ENCODE peak calls at places on chromosomes 11 and 22, in eight cellular contexts. One of them, this sample, is unnamed.

GRCh38 chr11:100780470-100780869 is 93.4 kb downstream of the ARHGAP42 start:
- DNase-seq in aorta: no peak
- DNase-seq in pancreas: no peak
- DNase-seq in lower lobe of right lung: no peak
- DNase-seq in CD4-positive, alpha-beta memory T cell: no peak
- DNase-seq in brain microvascular endothelial cell: no peak
- DNase-seq in substantia nigra: no peak
- DNase-seq in heart left ventricle: no peak
- DNase-seq in this sample: no peak

GRCh38 chr11:66617148-66617814 is 851 bp downstream of the RBM14 start:
- DNase-seq in brain microvascular endothelial cell: peak; percentile 40
- DNase-seq in lower lobe of right lung: peak; percentile 92
- DNase-seq in CD4-positive, alpha-beta memory T cell: no peak
- DNase-seq in substantia nigra: no peak
- DNase-seq in pancreas: no peak
- DNase-seq in aorta: peak; percentile 93
- DNase-seq in heart left ventricle: peak; percentile 75
- DNase-seq in this sample: peak; percentile 93

GRCh38 chr11:134478176-134478575 is 66.1 kb upstream of the B3GAT1 start:
- DNase-seq in heart left ventricle: no peak
- DNase-seq in lower lobe of right lung: no peak
- DNase-seq in brain microvascular endothelial cell: no peak
- DNase-seq in substantia nigra: no peak
- DNase-seq in CD4-positive, alpha-beta memory T cell: no peak
- DNase-seq in aorta: no peak
- DNase-seq in pancreas: no peak
- DNase-seq in this sample: no peak

GRCh38 chr11:102111011-102111786 is 952 bp downstream of the YAP1 start:
- DNase-seq in brain microvascular endothelial cell: peak; percentile 80
- DNase-seq in CD4-positive, alpha-beta memory T cell: peak; percentile 24
- DNase-seq in aorta: peak; percentile 82
- DNase-seq in lower lobe of right lung: peak; percentile 85
- DNase-seq in substantia nigra: no peak
- DNase-seq in heart left ventricle: peak; percentile 75
- DNase-seq in pancreas: peak; percentile 69
- DNase-seq in this sample: peak; percentile 87

GRCh38 chr22:50218153-50218995 is 17.6 kb downstream of the SELENOO start:
- DNase-seq in CD4-positive, alpha-beta memory T cell: no peak
- DNase-seq in brain microvascular endothelial cell: no peak
- DNase-seq in lower lobe of right lung: peak; percentile 47
- DNase-seq in aorta: peak; percentile 47
- DNase-seq in pancreas: peak; percentile 38
- DNase-seq in heart left ventricle: no peak
- DNase-seq in substantia nigra: no peak
- DNase-seq in this sample: no peak

GRCh38 chr11:129331871-129332274 is 43.8 kb upstream of the BARX2 start:
- DNase-seq in pancreas: peak; percentile 91
- DNase-seq in heart left ventricle: peak; percentile 80
- DNase-seq in brain microvascular endothelial cell: peak; percentile 70
- DNase-seq in substantia nigra: peak; percentile 14
- DNase-seq in aorta: peak; percentile 83
- DNase-seq in lower lobe of right lung: peak; percentile 85
- DNase-seq in CD4-positive, alpha-beta memory T cell: peak; percentile 45
- DNase-seq in this sample: peak; percentile 90

GRCh38 chr11:14620027-14620511 is 23.5 kb upstream of the PDE3B start:
- DNase-seq in aorta: no peak
- DNase-seq in lower lobe of right lung: no peak
- DNase-seq in heart left ventricle: no peak
- DNase-seq in brain microvascular endothelial cell: no peak
- DNase-seq in CD4-positive, alpha-beta memory T cell: no peak
- DNase-seq in substantia nigra: no peak
- DNase-seq in pancreas: no peak
- DNase-seq in this sample: no peak

GRCh38 chr11:2580061-2580421 is 119.8 kb downstream of the KCNQ1OT1 start:
- DNase-seq in aorta: peak; percentile 24
- DNase-seq in brain microvascular endothelial cell: no peak
- DNase-seq in pancreas: no peak
- DNase-seq in CD4-positive, alpha-beta memory T cell: no peak
- DNase-seq in heart left ventricle: peak; percentile 30
- DNase-seq in lower lobe of right lung: peak; percentile 19
- DNase-seq in substantia nigra: no peak
- DNase-seq in this sample: peak; percentile 20

GRCh38 chr11:92765418-92765817 is 204.0 kb upstream of the MTNR1B start:
- DNase-seq in brain microvascular endothelial cell: no peak
- DNase-seq in substantia nigra: no peak
- DNase-seq in pancreas: no peak
- DNase-seq in heart left ventricle: no peak
- DNase-seq in aorta: no peak
- DNase-seq in CD4-positive, alpha-beta memory T cell: no peak
- DNase-seq in lower lobe of right lung: no peak
- DNase-seq in this sample: no peak

GRCh38 chr11:99015634-99016454 is 4.9 kb upstream of the CNTN5 start:
- DNase-seq in brain microvascular endothelial cell: peak; percentile 19
- DNase-seq in lower lobe of right lung: no peak
- DNase-seq in aorta: no peak
- DNase-seq in substantia nigra: no peak
- DNase-seq in heart left ventricle: no peak
- DNase-seq in CD4-positive, alpha-beta memory T cell: peak; percentile 28
- DNase-seq in pancreas: no peak
- DNase-seq in this sample: no peak

GRCh38 chr11:118342503-118343161 is at the start of gene CD3D:
- DNase-seq in CD4-positive, alpha-beta memory T cell: peak; percentile 71
- DNase-seq in substantia nigra: no peak
- DNase-seq in pancreas: no peak
- DNase-seq in brain microvascular endothelial cell: no peak
- DNase-seq in aorta: no peak
- DNase-seq in heart left ventricle: no peak
- DNase-seq in lower lobe of right lung: no peak
- DNase-seq in this sample: no peak

GRCh38 chr22:47218671-47219070 is 456.2 kb downstream of the TBC1D22A start:
- DNase-seq in aorta: no peak
- DNase-seq in brain microvascular endothelial cell: no peak
- DNase-seq in substantia nigra: no peak
- DNase-seq in heart left ventricle: no peak
- DNase-seq in CD4-positive, alpha-beta memory T cell: no peak
- DNase-seq in lower lobe of right lung: no peak
- DNase-seq in pancreas: no peak
- DNase-seq in this sample: peak; percentile 9

GRCh38 chr22:40289991-40290459 is 56.3 kb upstream of the ADSL start:
- DNase-seq in aorta: no peak
- DNase-seq in CD4-positive, alpha-beta memory T cell: peak; percentile 75
- DNase-seq in brain microvascular endothelial cell: peak; percentile 39
- DNase-seq in pancreas: no peak
- DNase-seq in lower lobe of right lung: peak; percentile 59
- DNase-seq in heart left ventricle: peak; percentile 48
- DNase-seq in substantia nigra: no peak
- DNase-seq in this sample: no peak

DNA sequence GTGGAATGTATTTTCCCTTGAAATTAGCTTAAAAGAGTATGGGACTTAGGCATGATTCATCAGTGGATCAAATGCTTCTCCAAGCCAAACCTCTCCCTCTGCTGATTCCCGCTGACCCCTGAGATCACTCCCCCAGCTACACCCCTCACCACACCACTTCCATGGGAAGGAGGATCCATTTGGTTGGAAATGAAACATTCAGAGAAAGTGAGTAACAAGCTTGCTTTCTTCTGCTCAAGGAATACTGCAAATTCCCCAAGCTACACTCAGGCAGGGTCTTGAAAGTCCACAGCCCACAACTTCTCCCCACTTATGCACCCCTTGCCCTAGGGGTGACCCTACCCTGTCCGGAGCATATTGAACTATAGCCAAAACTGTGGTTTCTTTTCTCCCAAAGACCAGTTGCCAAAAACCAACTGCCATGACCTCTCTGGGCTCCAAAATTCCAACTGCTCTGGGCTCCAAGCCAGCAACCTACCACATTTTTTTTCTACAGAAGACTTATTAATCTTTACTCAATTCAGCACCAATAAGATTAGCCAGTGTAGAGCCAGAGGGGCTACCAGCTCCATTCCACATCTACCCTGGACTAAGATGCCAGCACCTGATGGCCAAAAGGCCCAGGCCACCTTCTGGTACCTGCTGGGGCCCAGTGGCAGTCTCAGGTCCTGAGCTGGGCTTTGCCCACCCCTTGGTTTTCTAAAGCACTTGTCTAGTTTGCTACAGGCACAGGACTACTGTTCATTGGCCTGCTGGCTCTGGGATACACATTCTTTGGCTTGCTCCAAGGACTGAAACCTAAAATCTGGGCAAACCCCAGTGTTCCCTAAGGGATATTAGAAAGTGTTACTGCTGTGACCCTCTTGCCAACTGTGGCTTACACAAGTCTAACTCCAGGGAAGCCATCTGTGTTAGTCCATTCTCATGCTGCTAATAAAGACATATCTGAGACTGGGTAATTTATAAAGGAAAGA is 101.1 kb downstream of the MICAL3 start:
- DNase-seq in lower lobe of right lung: no peak
- DNase-seq in pancreas: peak; percentile 46
- DNase-seq in aorta: peak; percentile 64
- DNase-seq in substantia nigra: no peak
- DNase-seq in heart left ventricle: no peak
- DNase-seq in CD4-positive, alpha-beta memory T cell: no peak
- DNase-seq in brain microvascular endothelial cell: peak; percentile 70
- DNase-seq in this sample: no peak
- H3K27ac ChIP-seq in lower lobe of right lung: no peak overlapping the region
- H3K27ac ChIP-seq in pancreas: peak overlapping the region; percentile 51
- H3K27ac ChIP-seq in aorta: peak overlapping the region; percentile 50
- H3K27ac ChIP-seq in substantia nigra: no peak overlapping the region
- H3K27ac ChIP-seq in heart left ventricle: peak overlapping the region; percentile 88
- H3K27ac ChIP-seq in CD4-positive, alpha-beta memory T cell: no peak overlapping the region
- H3K27ac ChIP-seq in brain microvascular endothelial cell: peak overlapping the region; percentile 52
- H3K27ac ChIP-seq in this sample: peak overlapping the region; percentile 15

GRCh38 chr11:406796-407650 is 7.8 kb downstream of the SIGIRR start:
- DNase-seq in heart left ventricle: peak; percentile 88
- DNase-seq in brain microvascular endothelial cell: peak; percentile 71
- DNase-seq in substantia nigra: no peak
- DNase-seq in CD4-positive, alpha-beta memory T cell: peak; percentile 93
- DNase-seq in aorta: peak; percentile 89
- DNase-seq in lower lobe of right lung: peak; percentile 92
- DNase-seq in pancreas: peak; percentile 70
- DNase-seq in this sample: peak; percentile 88
- H3K27ac ChIP-seq in heart left ventricle: peak overlapping the region; percentile 69
- H3K27ac ChIP-seq in brain microvascular endothelial cell: peak overlapping the region; percentile 21
- H3K27ac ChIP-seq in substantia nigra: peak overlapping the region; percentile 64
- H3K27ac ChIP-seq in CD4-positive, alpha-beta memory T cell: peak overlapping the region; percentile 59
- H3K27ac ChIP-seq in aorta: no peak overlapping the region
- H3K27ac ChIP-seq in lower lobe of right lung: peak overlapping the region; percentile 81
- H3K27ac ChIP-seq in pancreas: peak overlapping the region; percentile 69
- H3K27ac ChIP-seq in this sample: peak overlapping the region; percentile 73

GRCh38 chr11:9528141-9528511 is 45.3 kb upstream of the WEE1 start:
- DNase-seq in lower lobe of right lung: no peak
- DNase-seq in pancreas: no peak
- DNase-seq in heart left ventricle: no peak
- DNase-seq in CD4-positive, alpha-beta memory T cell: no peak
- DNase-seq in substantia nigra: no peak
- DNase-seq in aorta: no peak
- DNase-seq in brain microvascular endothelial cell: no peak
- DNase-seq in this sample: no peak
- H3K27ac ChIP-seq in lower lobe of right lung: no peak overlapping the region
- H3K27ac ChIP-seq in pancreas: no peak overlapping the region
- H3K27ac ChIP-seq in heart left ventricle: peak overlapping the region; percentile 44
- H3K27ac ChIP-seq in CD4-positive, alpha-beta memory T cell: no peak overlapping the region
- H3K27ac ChIP-seq in substantia nigra: no peak overlapping the region
- H3K27ac ChIP-seq in aorta: no peak overlapping the region
- H3K27ac ChIP-seq in brain microvascular endothelial cell: peak overlapping the region; percentile 63
- H3K27ac ChIP-seq in this sample: peak overlapping the region; percentile 45

DNA sequence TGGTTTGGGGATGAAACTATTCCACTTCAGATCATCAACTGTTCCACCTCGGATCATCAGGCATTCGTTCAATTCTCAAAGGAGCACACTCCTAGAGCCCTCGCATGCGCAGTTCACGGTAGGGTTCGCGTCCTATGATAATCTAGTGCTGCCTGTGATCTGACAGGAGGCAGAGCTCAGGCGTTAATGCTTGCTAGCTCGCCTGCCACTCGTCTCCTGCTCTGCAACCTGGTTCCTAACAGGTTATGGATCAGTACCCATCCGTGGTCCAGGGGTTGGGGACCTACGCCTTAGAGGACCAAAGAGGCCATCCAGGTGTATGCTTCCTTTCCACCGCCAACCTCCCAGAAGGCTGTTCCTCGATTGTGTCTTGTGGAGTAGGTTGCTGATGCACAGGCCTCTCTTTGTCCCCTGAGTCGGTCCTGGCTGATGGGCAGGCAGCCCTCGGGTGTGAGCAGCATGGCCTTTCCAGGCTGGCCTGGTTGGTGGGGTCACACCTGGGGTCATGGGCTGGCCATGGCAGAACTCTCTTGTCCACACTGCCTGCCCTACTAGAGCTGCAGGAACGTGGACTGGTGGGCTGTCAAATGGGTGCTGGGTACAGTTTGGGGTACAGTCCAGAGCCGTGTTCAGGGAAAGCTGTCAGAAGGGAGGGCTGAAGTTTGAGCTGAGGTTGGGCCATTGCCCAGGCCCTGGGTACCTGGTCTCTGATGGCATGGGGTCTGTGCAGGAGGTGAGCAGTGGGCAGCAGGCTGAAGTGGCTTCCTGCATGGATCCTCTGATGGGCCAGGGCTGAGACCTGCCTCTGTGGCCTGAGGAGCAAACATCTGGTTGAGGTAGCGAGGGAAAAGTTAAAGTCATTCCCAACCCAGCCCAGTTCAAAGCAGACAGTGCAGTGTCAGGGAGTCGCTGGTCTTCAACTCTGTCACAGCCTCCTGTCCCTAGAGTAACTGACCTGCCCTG is 11.1 kb downstream of the PRDM11 start:
- DNase-seq in aorta: no peak
- DNase-seq in heart left ventricle: no peak
- DNase-seq in substantia nigra: no peak
- DNase-seq in lower lobe of right lung: no peak
- DNase-seq in CD4-positive, alpha-beta memory T cell: no peak
- DNase-seq in brain microvascular endothelial cell: no peak
- DNase-seq in pancreas: no peak
- DNase-seq in this sample: no peak
- H3K27ac ChIP-seq in aorta: peak overlapping the region; percentile 53
- H3K27ac ChIP-seq in heart left ventricle: peak overlapping the region; percentile 74
- H3K27ac ChIP-seq in substantia nigra: no peak overlapping the region
- H3K27ac ChIP-seq in lower lobe of right lung: peak overlapping the region; percentile 31
- H3K27ac ChIP-seq in CD4-positive, alpha-beta memory T cell: no peak overlapping the region
- H3K27ac ChIP-seq in brain microvascular endothelial cell: no peak overlapping the region
- H3K27ac ChIP-seq in pancreas: no peak overlapping the region
- H3K27ac ChIP-seq in this sample: no peak overlapping the region

GRCh38 chr22:31492151-31492550 is 2.5 kb upstream of the EIF4ENIF1 start:
- DNase-seq in aorta: no peak
- DNase-seq in brain microvascular endothelial cell: no peak
- DNase-seq in pancreas: no peak
- DNase-seq in CD4-positive, alpha-beta memory T cell: no peak
- DNase-seq in lower lobe of right lung: no peak
- DNase-seq in substantia nigra: no peak
- DNase-seq in heart left ventricle: no peak
- DNase-seq in this sample: no peak
- H3K27ac ChIP-seq in aorta: no peak overlapping the region
- H3K27ac ChIP-seq in brain microvascular endothelial cell: no peak overlapping the region
- H3K27ac ChIP-seq in pancreas: no peak overlapping the region
- H3K27ac ChIP-seq in CD4-positive, alpha-beta memory T cell: no peak overlapping the region
- H3K27ac ChIP-seq in lower lobe of right lung: no peak overlapping the region
- H3K27ac ChIP-seq in substantia nigra: no peak overlapping the region
- H3K27ac ChIP-seq in heart left ventricle: no peak overlapping the region
- H3K27ac ChIP-seq in this sample: no peak overlapping the region